ENCODE peak calls at places on chromosomes 7 and 10, in six cellular contexts. K is mesenchymal stem cell, Y is mesendoderm, W is IMR-90, E is neuronal stem cell, J is H1. C is an unnamed sample.

GRCh38 chr7:6367701-6368211 is 80.0 kb downstream of the DAGLB start:
- DNase-seq in E (no peak), K (peak), W (peak), J (no peak), Y (no peak), C (peak)

GRCh38 chr7:102872460-102872859 is 40.3 kb upstream of the LRRC17 start:
- DNase-seq in K (peak), W (peak), J (no peak), E (no peak), Y (no peak), C (peak)

GRCh38 chr10:86795353-86795752 is 38.9 kb downstream of the BMPR1A start:
- DNase-seq in E (peak), Y (peak), J (no peak), K (peak), W (peak), C (no peak)

GRCh38 chr7:104900525-104900924 is 113.5 kb upstream of the KMT2E start:
- DNase-seq in W (no peak), K (no peak), Y (no peak), E (no peak), J (no peak), C (no peak)

GRCh38 chr7:24503511-24503910 is 69.7 kb upstream of the PALS2 start:
- DNase-seq in K (no peak), E (no peak), W (no peak), J (no peak), Y (peak), C (no peak)

GRCh38 chr7:142519077-142519789 is 230.0 kb upstream of the PRSS1 start:
- DNase-seq in W (peak), E (no peak), J (no peak), Y (peak), K (no peak), C (no peak)

GRCh38 chr7:145665499-145666258 is 450.9 kb upstream of the CNTNAP2 start:
- DNase-seq in K (peak), J (no peak), W (no peak), Y (no peak), E (no peak), C (no peak)

GRCh38 chr7:126203185-126203584 is 1049.6 kb downstream of the GRM8 start:
- DNase-seq in Y (no peak), E (no peak), W (no peak), K (no peak), J (no peak), C (no peak)

GRCh38 chr7:158043461-158044155 is 544.0 kb downstream of the PTPRN2 start:
- DNase-seq in J (no peak), E (no peak), Y (no peak), W (no peak), K (no peak), C (no peak)

GRCh38 chr10:3339531-3339950 is 167.0 kb upstream of the PITRM1 start:
- DNase-seq in Y (no peak), J (no peak), K (peak), E (no peak), W (peak), C (no peak)

GRCh38 chr7:125934965-125935364 is 1005.3 kb upstream of the POT1 start:
- DNase-seq in E (no peak), Y (no peak), W (no peak), K (no peak), J (no peak), C (no peak)

GRCh38 chr10:120646738-120647427 is 189.9 kb downstream of the PLPP4 start:
- DNase-seq in J (no peak), K (no peak), W (no peak), Y (no peak), E (no peak), C (no peak)

GRCh38 chr10:116385994-116386809 is 41.4 kb upstream of the PNLIPRP3 start:
- DNase-seq in W (peak), J (no peak), E (peak), Y (peak), K (peak), C (peak)

GRCh38 chr7:137798073-137798763 is 48.6 kb downstream of the DGKI start:
- DNase-seq in Y (no peak), J (no peak), W (no peak), E (no peak), K (no peak), C (peak)

GRCh38 chr7:131363719-131364118 is 36.0 kb downstream of the MKLN1 start:
- DNase-seq in W (no peak), K (peak), J (no peak), E (no peak), Y (peak), C (no peak)

GRCh38 chr10:23293145-23293724 is 51.4 kb downstream of the C10orf67 start:
- DNase-seq in K (peak), J (peak), Y (peak), E (peak), W (peak), C (no peak)

GRCh38 chr7:80918406-80918805 is 445 bp downstream of the SEMA3C start:
- DNase-seq in E (peak), K (no peak), W (no peak), Y (peak), J (no peak), C (no peak)

GRCh38 chr7:131071786-131072504 is 255.7 kb upstream of the MKLN1 start:
- DNase-seq in J (no peak), E (no peak), W (peak), Y (no peak), K (peak), C (peak)

GRCh38 chr7:32062150-32062549 is 8.1 kb downstream of the PDE1C start:
- DNase-seq in Y (peak), J (no peak), K (peak), W (peak), E (no peak), C (peak)

GRCh38 chr7:38178695-38179344 is 775 bp downstream of the STARD3NL start:
- DNase-seq in Y (no peak), E (peak), K (peak), W (peak), J (no peak), C (no peak)

GRCh38 chr7:129825554-129826267 is 127.0 kb downstream of the UBE2H start:
- DNase-seq in J (no peak), K (peak), W (peak), Y (no peak), E (peak), C (peak)

GRCh38 chr7:98619450-98620321 is 2.6 kb downstream of the NPTX2 start:
- DNase-seq in J (no peak), E (no peak), W (peak), Y (peak), K (no peak), C (no peak)

GRCh38 chr10:32413513-32413912 is 32.4 kb upstream of the CCDC7 start:
- DNase-seq in E (no peak), K (peak), W (peak), J (no peak), Y (no peak), C (peak)

GRCh38 chr10:32409741-32410140 is 36.2 kb upstream of the CCDC7 start:
- DNase-seq in Y (no peak), E (no peak), W (peak), K (no peak), J (no peak), C (no peak)

GRCh38 chr10:32410569-32410968 is 35.4 kb upstream of the CCDC7 start:
- DNase-seq in K (no peak), Y (no peak), W (no peak), J (no peak), E (no peak), C (no peak)

GRCh38 chr10:32411797-32412498 is 34.0 kb upstream of the CCDC7 start:
- DNase-seq in K (no peak), Y (no peak), J (no peak), E (no peak), W (no peak), C (no peak)

DNA sequence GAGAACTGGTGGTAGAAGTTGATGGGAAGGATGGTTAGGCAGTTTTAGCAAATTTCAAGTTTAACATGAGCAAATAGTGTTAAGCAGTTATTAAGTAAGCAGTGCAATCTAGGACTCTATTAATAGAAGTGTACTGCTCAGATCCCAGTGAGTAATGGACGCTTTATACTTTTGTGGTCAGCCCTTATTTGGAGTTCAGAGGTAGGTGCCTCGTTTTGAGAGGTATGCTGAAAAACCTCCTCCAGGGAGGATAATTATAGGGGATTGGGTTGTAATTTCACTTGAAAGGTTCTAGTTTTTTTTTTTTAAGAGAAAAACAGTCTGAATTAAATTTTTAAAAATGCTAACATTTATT is 33.5 kb upstream of the CCDC7 start:
- DNase-seq in K (peak), W (peak), E (no peak), Y (no peak), J (no peak), C (no peak)
- H3K27ac ChIP-seq in K (no peak), W (no peak), E (no peak), Y (no peak), J (no peak), C (no peak)

GRCh38 chr10:124523886-124524285 is 62.3 kb downstream of the LHPP start:
- DNase-seq in E (no peak), W (no peak), J (no peak), K (no peak), Y (no peak), C (no peak)
- H3K4me3 ChIP-seq in E (no peak), W (no peak), J (no peak), K (no peak), Y (no peak), C (no peak)

DNA sequence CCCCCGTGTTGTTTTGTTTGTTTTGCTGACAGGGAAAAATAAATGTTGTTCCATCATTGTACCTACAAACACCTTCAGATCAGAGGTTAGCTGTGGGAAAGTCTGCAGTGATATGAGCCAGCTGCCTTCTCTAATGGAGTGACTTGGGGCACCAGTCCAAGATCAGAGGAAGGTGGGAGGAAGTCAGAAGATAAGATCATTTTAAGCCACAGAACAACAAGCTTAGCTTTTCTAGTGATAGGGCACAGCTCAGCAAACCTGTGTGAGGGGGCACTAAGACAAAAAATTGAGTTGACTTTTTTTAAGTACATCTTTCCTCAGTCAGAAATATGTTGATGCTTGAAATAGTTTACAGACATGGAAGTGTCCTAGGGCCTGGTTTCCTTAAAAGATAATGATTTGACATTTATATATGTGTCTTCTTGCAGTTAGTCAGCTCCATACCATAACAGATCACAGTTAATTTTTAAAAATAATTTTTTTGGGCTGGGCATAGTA is 240.3 kb upstream of the KAT6B start:
- DNase-seq in J (no peak), K (peak), Y (peak), W (peak), E (no peak), C (no peak)
- H2AK5ac ChIP-seq in J (no peak), K (no peak), Y (no peak), W (no peak), E (no peak), C (no peak)

GRCh38 chr7:101555921-101556275 is 73.2 kb downstream of the MYL10 start:
- DNase-seq in Y (no peak), E (no peak), W (no peak), J (no peak), K (no peak), C (no peak)
- H3K27ac ChIP-seq in Y (no peak), E (no peak), W (no peak), J (no peak), K (no peak), C (no peak)

DNA sequence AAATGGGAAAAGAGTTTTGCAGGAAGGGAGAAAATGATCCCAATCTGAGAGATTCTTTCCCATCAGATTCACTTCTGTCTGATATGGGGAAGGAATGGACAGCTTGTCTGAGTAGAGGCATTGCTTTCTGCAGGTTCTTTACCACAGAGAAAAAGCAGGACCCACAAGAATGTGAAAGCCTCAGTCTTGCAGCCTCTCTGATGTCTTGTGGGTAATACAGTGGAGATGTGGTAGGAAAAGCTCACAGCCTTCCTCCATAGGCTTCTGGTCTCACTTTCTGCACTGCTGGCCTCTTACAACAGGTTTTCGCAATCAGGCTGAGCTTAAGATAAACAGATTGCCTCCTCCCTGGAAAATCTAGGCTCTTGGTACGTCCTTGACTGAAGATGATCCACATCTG is 551 bp downstream of the IFIT1 start:
- DNase-seq in Y (no peak), K (peak), E (no peak), J (no peak), W (peak), C (peak)
- H3K4me3 ChIP-seq in Y (no peak), K (peak), E (no peak), J (no peak), W (peak), C (no peak)